ENCODE peak calls at places on chromosomes 5 and 9, in ten cellular contexts. F is stromal cell of bone marrow; I is GM13977; A is ELR; L is small intestine; D is stimulated activated CD8-positive, alpha-beta memory T cell treated with anti-CD3 and anti-CD28 coated beads, Interleukin-15, amount 100 ng/mL, for 1 hour; V is effector CD4-positive, alpha-beta T cell; B is NCI-H1105; M is psoas muscle; W is Right ventricle myocardium superior. X is an unnamed sample.

GRCh38 chr9:109447329-109448076 is 50.6 kb downstream of the PTPN3 start:
- DNase-seq in L (no peak), B (no peak), F (no peak), M (no peak), V (no peak), I (no peak), W (no peak), D (no peak), A (no peak), X (no peak)

GRCh38 chr9:107489144-107489673 is 360 bp downstream of the KLF4 start:
- DNase-seq in V (no peak), W (no peak), B (peak; percentile 72), A (no peak), M (no peak), L (no peak), I (peak; percentile 45), F (no peak), D (no peak), X (no peak)

GRCh38 chr9:127178646-127179632 is 56.5 kb upstream of the ANGPTL2 start:
- DNase-seq in L (no peak), M (no peak), W (no peak), D (no peak), F (no peak), V (no peak), A (no peak), I (no peak), B (no peak), X (peak; percentile 14)

GRCh38 chr5:179256229-179257189 is 88.8 kb downstream of the ADAMTS2 start:
- DNase-seq in A (no peak), F (no peak), D (no peak), I (no peak), M (no peak), W (peak; percentile 34), B (no peak), V (no peak), L (no peak), X (no peak)

GRCh38 chr9:133113163-133113927 is 7.7 kb downstream of the RALGDS start:
- DNase-seq in I (no peak), B (no peak), L (no peak), F (peak; percentile 40), D (no peak), W (peak; percentile 78), A (peak; percentile 57), M (peak; percentile 71), V (no peak), X (peak; percentile 83)

GRCh38 chr5:111129938-111130337 is 37.8 kb downstream of the WDR36 start:
- DNase-seq in F (no peak), W (no peak), D (no peak), L (no peak), M (no peak), A (peak; percentile 59), I (no peak), V (no peak), B (no peak), X (no peak)

GRCh38 chr5:96006291-96006690 is 44.6 kb upstream of the ELL2 start:
- DNase-seq in B (no peak), W (no peak), I (no peak), F (no peak), L (no peak), A (no peak), V (no peak), D (no peak), M (no peak), X (no peak)

GRCh38 chr5:103867857-103868598 is 305.4 kb upstream of the NUDT12 start:
- DNase-seq in A (peak; percentile 69), I (no peak), V (no peak), M (no peak), W (no peak), D (no peak), F (no peak), L (no peak), B (no peak), X (no peak)

GRCh38 chr5:56494300-56494704 is 261.2 kb upstream of the ANKRD55 start:
- DNase-seq in W (no peak), B (no peak), I (no peak), A (no peak), L (no peak), V (no peak), D (no peak), F (peak; percentile 10), M (no peak), X (no peak)

GRCh38 chr9:108087781-108088180 is 598.2 kb upstream of the KLF4 start:
- DNase-seq in L (no peak), M (peak; percentile 21), A (no peak), F (no peak), V (no peak), D (no peak), I (no peak), B (no peak), W (no peak), X (no peak)

GRCh38 chr5:158807947-158808346 is 291.8 kb downstream of the EBF1 start:
- DNase-seq in V (no peak), A (no peak), I (no peak), L (no peak), M (no peak), F (no peak), D (no peak), W (no peak), B (no peak), X (no peak)

GRCh38 chr5:1412621-1413020 is 32.6 kb downstream of the SLC6A3 start:
- DNase-seq in W (peak; percentile 10), D (no peak), F (no peak), V (no peak), A (no peak), M (peak; percentile 5), I (no peak), B (no peak), L (no peak), X (no peak)

GRCh38 chr9:114258866-114259799 is 63.8 kb upstream of the ORM1 start:
- DNase-seq in I (no peak), A (no peak), M (no peak), D (no peak), L (no peak), F (no peak), B (no peak), V (no peak), W (no peak), X (no peak)

GRCh38 chr5:1509346-1510085 is 14.2 kb downstream of the LPCAT1 start:
- DNase-seq in M (peak; percentile 9), F (no peak), V (peak; percentile 1), A (no peak), W (peak; percentile 33), B (no peak), I (no peak), D (no peak), L (no peak), X (peak; percentile 30)

GRCh38 chr5:178122346-178122745 is 8.5 kb upstream of the RMND5B start:
- DNase-seq in V (no peak), A (no peak), M (no peak), W (no peak), F (no peak), I (no peak), L (no peak), D (no peak), B (no peak), X (no peak)

GRCh38 chr5:83740741-83741140 is 20.1 kb upstream of the HAPLN1 start:
- DNase-seq in V (no peak), M (no peak), I (no peak), B (no peak), W (no peak), F (no peak), A (no peak), L (no peak), D (no peak), X (no peak)

GRCh38 chr9:107971241-107971640 is 481.7 kb upstream of the KLF4 start:
- DNase-seq in D (no peak), F (no peak), I (no peak), W (no peak), A (no peak), B (no peak), L (peak; percentile 93), M (no peak), V (no peak), X (no peak)

GRCh38 chr9:135339378-135339973 is 140.1 kb upstream of the PPP1R26 start:
- DNase-seq in B (no peak), W (peak; percentile 38), D (no peak), V (no peak), F (no peak), L (no peak), M (no peak), A (no peak), I (no peak), X (peak; percentile 26)

GRCh38 chr5:169778622-169779596 is 141.8 kb downstream of the DOCK2 start:
- DNase-seq in A (no peak), B (no peak), M (no peak), D (no peak), I (peak; percentile 49), L (no peak), V (no peak), W (no peak), F (no peak), X (no peak)

GRCh38 chr5:14531668-14532067 is 49.9 kb upstream of the OTULINL start:
- DNase-seq in A (no peak), F (no peak), M (no peak), D (no peak), L (no peak), I (no peak), V (no peak), B (no peak), W (no peak), X (no peak)

GRCh38 chr9:123550797-123551196 is 194.8 kb downstream of the CRB2 start:
- DNase-seq in W (no peak), B (no peak), A (no peak), D (no peak), M (no peak), F (no peak), V (no peak), I (no peak), L (no peak), X (no peak)

X was measured in lower lobe of right lung.